ENCODE peak calls at places on chromosomes 11 and 22, in six cellular contexts. F, P, E, T, N and I are unnamed samples.

GRCh38 chr11:77884829-77885190 is 63.9 kb downstream of the AAMDC start:
- DNase-seq in F (no peak), T (no peak), E (no peak), P (no peak), N (no peak), I (no peak)

GRCh38 chr22:36435516-36436415 is 45.7 kb downstream of the TXN2 start:
- DNase-seq in N (peak), T (peak), P (peak), F (no peak), E (no peak), I (peak)

GRCh38 chr22:29298641-29299040 is 7.8 kb upstream of the GAS2L1 start:
- DNase-seq in E (no peak), F (peak), T (no peak), P (no peak), N (no peak), I (no peak)

GRCh38 chr11:134391170-134391569 is 20.9 kb downstream of the B3GAT1 start:
- DNase-seq in F (no peak), P (no peak), N (no peak), E (no peak), T (no peak), I (no peak)

GRCh38 chr11:78801161-78801884 is 226.7 kb upstream of the NARS2 start:
- DNase-seq in T (peak), P (no peak), F (no peak), E (no peak), N (peak), I (no peak)

GRCh38 chr11:130489716-130490115 is 41.3 kb downstream of the ADAMTS15 start:
- DNase-seq in E (no peak), N (no peak), F (no peak), T (no peak), P (no peak), I (no peak)

GRCh38 chr11:121534131-121535093 is 81.6 kb upstream of the SORL1-AS1 start:
- DNase-seq in F (peak), P (no peak), E (no peak), T (peak), N (peak), I (no peak)

GRCh38 chr11:65215441-65216076 is 33.8 kb downstream of the CAPN1 start:
- DNase-seq in P (no peak), E (no peak), F (no peak), N (no peak), T (peak), I (no peak)

GRCh38 chr11:96459751-96460150 is 69.9 kb downstream of the JRKL start:
- DNase-seq in F (no peak), E (no peak), P (no peak), T (no peak), N (no peak), I (no peak)

GRCh38 chr11:106714179-106714578 is 304.1 kb downstream of the GUCY1A2 start:
- DNase-seq in E (no peak), F (no peak), T (no peak), P (no peak), N (peak), I (no peak)

GRCh38 chr11:48384670-48385069 is 18.4 kb upstream of the OR4C5 start:
- DNase-seq in P (no peak), T (no peak), E (no peak), F (no peak), N (no peak), I (no peak)
- TF ChIP-seq CTCF in P (no peak), T (no peak), E (no peak), F (no peak), N (no peak), I (no peak)

GRCh38 chr22:20393705-20394476 is at the start of gene ZNF74:
- DNase-seq in F (peak), N (peak), P (peak), T (peak), E (peak), I (peak)
- TF ChIP-seq CTCF in F (no peak), N (peak), P (no peak), T (no peak), E (no peak), I (no peak)

GRCh38 chr22:32793604-32794003 is 7.9 kb upstream of the TIMP3 start:
- DNase-seq in P (no peak), E (no peak), F (no peak), N (no peak), T (no peak), I (no peak)

GRCh38 chr22:32795214-32795596 is 6.3 kb upstream of the TIMP3 start:
- DNase-seq in T (no peak), F (no peak), P (no peak), E (no peak), N (no peak), I (no peak)

GRCh38 chr22:32796865-32797573 is 4.5 kb upstream of the TIMP3 start:
- DNase-seq in P (peak), T (peak), F (peak), N (peak), E (peak), I (peak)

GRCh38 chr22:32791056-32791455 is 10.4 kb upstream of the TIMP3 start:
- DNase-seq in T (no peak), E (no peak), P (no peak), F (no peak), N (no peak), I (no peak)

DNA sequence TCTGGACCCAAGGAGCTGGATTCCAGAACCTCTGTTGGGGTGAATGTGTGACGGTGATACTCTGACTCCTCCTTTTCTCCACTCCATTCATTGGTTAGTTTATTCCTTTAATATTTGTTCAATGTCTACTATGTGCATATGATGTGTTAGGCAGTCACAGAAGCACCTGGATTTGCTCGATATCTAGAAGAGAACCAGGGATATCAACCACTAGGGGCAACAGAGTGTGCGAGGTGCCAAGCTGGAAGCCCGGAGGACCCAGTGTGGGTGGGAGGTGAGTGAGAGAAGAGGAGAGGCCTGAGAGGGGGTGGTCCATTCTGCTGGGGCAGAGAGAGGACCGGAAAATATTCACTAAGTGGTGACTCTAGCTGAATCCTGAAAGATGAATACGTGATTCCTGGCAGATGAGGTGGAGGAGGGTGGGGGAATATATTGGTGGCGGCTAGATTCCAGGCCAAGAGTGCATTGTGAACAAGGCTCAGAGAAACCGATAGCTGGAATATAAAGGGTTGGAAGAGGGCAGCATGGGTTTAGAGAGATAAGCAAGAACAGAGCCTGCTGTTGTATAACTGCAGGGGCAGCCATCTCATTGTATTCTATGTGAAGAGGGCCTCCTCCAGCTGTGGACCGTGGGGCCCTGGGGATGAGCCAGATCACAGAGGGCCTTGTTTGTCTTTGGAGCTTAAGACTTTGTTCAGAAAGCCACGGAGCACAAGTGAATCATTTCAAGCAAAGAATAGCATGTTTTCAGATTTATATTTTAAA is 6.9 kb upstream of the TIMP3 start:
- DNase-seq in N (peak), F (no peak), P (no peak), E (no peak), T (no peak), I (no peak)
- TF ChIP-seq CTCF in N (peak), F (no peak), P (no peak), E (no peak), T (no peak), I (no peak)

GRCh38 chr22:26172389-26172990 is 3.2 kb downstream of the SEZ6L start:
- DNase-seq in T (no peak), F (no peak), E (peak), P (peak), N (peak), I (no peak)

GRCh38 chr22:26170112-26170492 is 840 bp downstream of the SEZ6L start:
- DNase-seq in N (no peak), E (no peak), T (no peak), F (no peak), P (no peak), I (no peak)

GRCh38 chr22:26170795-26171194 is 1.5 kb downstream of the SEZ6L start:
- DNase-seq in N (no peak), T (no peak), P (no peak), E (peak), F (peak), I (no peak)

GRCh38 chr22:26169312-26170111 is at the start of gene SEZ6L:
- DNase-seq in P (peak), T (no peak), N (no peak), F (peak), E (peak), I (no peak)

GRCh38 chr22:26174280-26174679 is 5.0 kb downstream of the SEZ6L start:
- DNase-seq in F (no peak), N (no peak), E (peak), T (no peak), P (no peak), I (no peak)
- TF ChIP-seq CTCF in F (no peak), N (no peak), E (peak), T (no peak), P (no peak), I (no peak)

GRCh38 chr11:29963796-29964195 is 53.0 kb downstream of the KCNA4 start:
- DNase-seq in E (no peak), F (no peak), T (no peak), N (no peak), P (no peak), I (no peak)

GRCh38 chr11:29959488-29959887 is 57.3 kb downstream of the KCNA4 start:
- DNase-seq in N (no peak), E (no peak), F (no peak), P (no peak), T (no peak), I (no peak)

GRCh38 chr11:29963068-29963467 is 53.8 kb downstream of the KCNA4 start:
- DNase-seq in P (no peak), F (no peak), E (no peak), T (no peak), N (no peak), I (no peak)

GRCh38 chr11:29957406-29957805 is 59.4 kb downstream of the KCNA4 start:
- DNase-seq in F (no peak), E (no peak), N (no peak), P (no peak), T (no peak), I (no peak)

DNA sequence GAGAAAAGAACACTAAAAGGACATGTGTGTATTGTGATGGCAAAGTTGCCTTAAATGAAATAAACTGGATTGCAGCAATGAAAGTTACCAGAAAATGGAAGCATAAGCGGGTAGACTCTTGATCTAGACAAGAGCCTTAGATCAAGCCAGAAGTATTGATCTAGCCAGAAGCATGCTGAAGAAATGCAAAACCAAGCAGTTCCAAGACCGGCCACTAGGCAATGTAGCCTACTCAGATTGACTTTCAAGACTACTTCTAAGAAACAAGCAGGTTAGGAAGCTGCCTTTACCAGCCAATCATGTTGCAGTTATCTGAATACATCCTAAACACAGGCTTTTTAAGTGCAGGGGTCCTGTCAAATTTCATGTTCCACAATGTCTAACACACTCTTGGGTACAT is 54.6 kb downstream of the KCNA4 start:
- DNase-seq in P (no peak), F (no peak), E (peak), N (no peak), T (no peak), I (no peak)
- TF ChIP-seq CTCF in P (no peak), F (no peak), E (peak), N (no peak), T (no peak), I (no peak)